ENCODE peak calls at places on chromosomes 11 and 22, in seven cellular contexts. Q is HCT116, N is H1, L is GM12878, T is HepG2, U is SK-N-SH, Y is K562. O is an unnamed sample. For H3K27me3, the result is how much of the 10 kb centered on the place peaks cover.

GRCh38 chr11:100964400-100964799 is 165.2 kb downstream of the PGR start:
- DNase-seq in Q (no peak), N (no peak), L (no peak), T (no peak), U (no peak), Y (no peak), O (no peak)

GRCh38 chr11:69638941-69639681 is 1.8 kb upstream of the CCND1 start:
- DNase-seq in Q (peak), N (peak), L (no peak), T (peak), U (peak), Y (peak), O (peak)

GRCh38 chr11:102410382-102410784 is 42.2 kb downstream of the TMEM123 start:
- DNase-seq in Q (no peak), N (no peak), L (no peak), T (no peak), U (peak), Y (no peak), O (no peak)

GRCh38 chr22:46797355-46797754 is 34.9 kb downstream of the TBC1D22A start:
- DNase-seq in Q (no peak), N (no peak), L (no peak), T (peak), U (no peak), Y (peak), O (no peak)

GRCh38 chr11:103703437-103703836 is 333.0 kb upstream of the DDI1 start:
- DNase-seq in Q (no peak), N (no peak), L (no peak), T (no peak), U (no peak), Y (no peak), O (no peak)

GRCh38 chr11:65279713-65280459 is 18.1 kb downstream of the POLA2 start:
- DNase-seq in Q (peak), N (no peak), L (peak), T (peak), U (no peak), Y (no peak), O (no peak)

GRCh38 chr22:43777204-43777671 is 34.9 kb downstream of the EFCAB6 start:
- DNase-seq in Q (no peak), N (no peak), L (no peak), T (no peak), U (no peak), Y (no peak), O (no peak)

GRCh38 chr22:25987948-25988347 is 181.3 kb upstream of the SEZ6L start:
- DNase-seq in Q (no peak), N (no peak), L (no peak), T (no peak), U (peak), Y (no peak), O (no peak)

GRCh38 chr22:35465109-35465701 is 65.3 kb downstream of the MCM5 start:
- DNase-seq in Q (no peak), N (no peak), L (no peak), T (peak), U (no peak), Y (no peak), O (no peak)

GRCh38 chr11:131713529-131714134 is 343.2 kb downstream of the NTM start:
- DNase-seq in Q (no peak), N (no peak), L (no peak), T (peak), U (no peak), Y (no peak), O (no peak)

GRCh38 chr11:8227156-8228152 is 36.2 kb downstream of the LMO1 start:
- DNase-seq in Q (no peak), N (no peak), L (no peak), T (no peak), U (no peak), Y (no peak), O (no peak)

GRCh38 chr11:134754196-134754822 is 342.3 kb upstream of the B3GAT1 start:
- DNase-seq in Q (no peak), N (no peak), L (no peak), T (no peak), U (no peak), Y (no peak), O (no peak)

GRCh38 chr11:61960532-61960931 is 6.9 kb downstream of the FTH1 start:
- DNase-seq in Q (no peak), N (no peak), L (no peak), T (no peak), U (no peak), Y (no peak), O (no peak)

GRCh38 chr11:8566613-8567210 is 27.3 kb downstream of the STK33 start:
- DNase-seq in Q (peak), N (no peak), L (peak), T (peak), U (peak), Y (peak), O (no peak)

GRCh38 chr22:39819429-39819828 is 74.1 kb downstream of the ENTHD1 start:
- DNase-seq in Q (no peak), N (no peak), L (no peak), T (no peak), U (no peak), Y (no peak), O (no peak)

GRCh38 chr11:69848196-69848595 is 29.0 kb upstream of the FGF3 start:
- DNase-seq in Q (no peak), N (no peak), L (no peak), T (no peak), U (no peak), Y (no peak), O (no peak)

GRCh38 chr11:107928046-107928766 is at the start of gene RAB39A:
- DNase-seq in Q (peak), N (peak), L (peak), T (peak), U (peak), Y (peak), O (peak)
- H3K4me3 ChIP-seq in Q (no peak), N (peak), L (peak), T (no peak), U (peak), Y (peak), O (peak)

GRCh38 chr11:87284306-87284705 is 246.6 kb downstream of the TMEM135 start:
- DNase-seq in Q (no peak), N (no peak), L (no peak), T (no peak), U (no peak), Y (no peak), O (no peak)
- H3K27me3 ChIP-seq in Q (under half), N (under half), L (under half), T (under half), U (under half), Y (under half), O (under half)

DNA sequence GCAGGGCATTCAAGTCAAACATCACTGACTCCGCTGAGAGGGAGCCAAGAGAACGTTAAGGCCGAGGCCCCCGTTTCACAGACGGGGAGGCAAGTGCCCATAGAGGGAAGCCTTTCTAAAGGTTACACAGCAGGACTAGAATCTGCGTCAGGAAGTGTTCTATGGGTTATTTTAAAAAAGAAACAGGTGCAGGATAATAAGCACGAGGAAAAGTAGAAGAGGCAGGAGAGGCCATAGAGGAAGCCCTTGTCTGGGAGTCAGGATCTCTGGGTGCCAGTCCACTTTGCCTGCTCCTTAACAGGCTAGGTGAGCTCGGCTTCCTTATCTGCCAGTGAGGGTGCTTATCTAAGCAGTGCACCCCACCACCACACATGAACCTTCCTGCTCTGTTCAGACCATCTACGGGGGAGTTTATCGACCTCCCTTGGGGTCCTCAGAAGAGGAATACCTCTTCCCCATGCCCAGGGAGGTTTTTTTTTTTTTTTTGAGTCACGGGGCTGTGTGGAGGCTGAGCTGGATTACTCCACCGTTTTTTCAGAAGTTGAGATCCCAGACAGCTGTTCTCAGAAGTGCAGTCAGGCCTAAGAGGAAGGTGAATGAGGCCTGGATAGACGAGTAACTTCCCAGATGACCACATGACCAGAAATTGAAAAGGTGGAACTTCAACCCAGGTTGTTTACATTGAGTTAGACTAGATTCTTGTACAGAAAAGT is 1.2 kb upstream of the FCHSD2 start:
- DNase-seq in Q (no peak), N (no peak), L (no peak), T (peak), U (peak), Y (peak), O (no peak)
- TF ChIP-seq YY1 in Q (no peak), N (no peak), L (no peak), T (no peak), U (no peak), Y (peak), O (no peak)

DNA sequence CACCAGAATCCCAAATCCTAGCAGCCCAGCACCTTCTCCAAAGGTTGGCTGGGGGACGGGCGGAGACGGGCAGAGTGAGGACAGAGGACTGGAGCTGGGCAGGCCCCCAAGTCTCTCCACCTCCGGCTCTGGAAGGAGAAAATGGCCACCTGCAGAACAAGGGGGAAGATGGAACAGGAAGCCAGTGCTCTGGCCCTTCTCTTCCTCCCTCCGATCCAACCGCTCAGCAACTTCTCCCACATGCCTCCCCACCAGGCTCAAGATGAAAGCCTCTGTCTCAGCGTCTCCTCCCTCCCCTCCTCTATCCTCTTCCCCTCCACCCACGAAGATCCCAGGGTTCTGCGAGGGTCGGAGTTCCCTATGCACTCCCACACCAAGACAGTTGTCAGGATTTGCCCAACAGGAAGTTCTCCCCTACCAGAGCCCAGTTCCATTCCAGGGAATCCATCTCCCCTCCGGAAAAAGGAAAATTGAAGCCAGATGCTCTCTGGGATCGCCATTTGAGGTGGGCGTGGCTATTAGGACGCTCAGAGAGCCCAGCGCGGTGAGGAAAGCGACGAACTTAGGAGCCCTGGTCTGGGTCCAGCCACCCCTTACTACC is 20.0 kb downstream of the ADA2 start:
- DNase-seq in Q (no peak), N (peak), L (no peak), T (no peak), U (peak), Y (no peak), O (peak)
- H3K4me3 ChIP-seq in Q (no peak), N (peak), L (no peak), T (no peak), U (no peak), Y (no peak), O (peak)

O was measured in NT2/D1.